ENCODE peak calls at places on chromosomes 12 and 14, in four cellular contexts. M is left ventricle myocardium inferior, K is activated T-helper 1 cell treated with Interleukin-2 at 50 U/mL for 16 hours, D is left cardiac atrium. S is an unnamed sample.

GRCh38 chr12:57240069-57240921 is 10.7 kb downstream of the STAC3 start:
- DNase-seq in M (peak), K (peak), D (peak), S (peak)

GRCh38 chr12:77578471-77579262 is 252.0 kb upstream of the NAV3 start:
- DNase-seq in M (no peak), K (no peak), D (no peak), S (no peak)

GRCh38 chr12:65631621-65632111 is 192.6 kb upstream of the HMGA2 start:
- DNase-seq in M (no peak), K (no peak), D (peak), S (no peak)

GRCh38 chr12:78938341-78939084 is 73.9 kb downstream of the SYT1 start:
- DNase-seq in M (no peak), K (no peak), D (no peak), S (no peak)

GRCh38 chr12:71214511-71215285 is 56.9 kb upstream of the TSPAN8 start:
- DNase-seq in M (no peak), K (no peak), D (no peak), S (no peak)

GRCh38 chr12:99454539-99455172 is 192.9 kb upstream of the GARIN6 start:
- DNase-seq in M (no peak), K (no peak), D (no peak), S (no peak)

GRCh38 chr12:123829561-123829960 is 67.5 kb downstream of the DNAH10 start:
- DNase-seq in M (no peak), K (no peak), D (no peak), S (no peak)

GRCh38 chr14:89365071-89365801 is 51.8 kb downstream of the FOXN3 start:
- DNase-seq in M (no peak), K (peak), D (no peak), S (no peak)

GRCh38 chr12:107557589-107558100 is 128.0 kb upstream of the PWP1 start:
- DNase-seq in M (no peak), K (no peak), D (no peak), S (no peak)

GRCh38 chr12:124679533-124680371 is 112.3 kb upstream of the NCOR2 start:
- DNase-seq in M (peak), K (no peak), D (peak), S (peak)

GRCh38 chr12:22533155-22533554 is 11.2 kb downstream of the C2CD5 start:
- DNase-seq in M (no peak), K (no peak), D (no peak), S (no peak)

GRCh38 chr14:36176524-36176923 is at the start of gene PTCSC3:
- DNase-seq in M (no peak), K (no peak), D (no peak), S (no peak)

GRCh38 chr12:121748571-121749265 is 36.2 kb downstream of the TMEM120B start:
- DNase-seq in M (no peak), K (no peak), D (peak), S (peak)

GRCh38 chr14:103257211-103257962 is 76.7 kb upstream of the EIF5 start:
- DNase-seq in M (no peak), K (no peak), D (no peak), S (no peak)

GRCh38 chr14:104299993-104300761 is 161.8 kb downstream of the KIF26A start:
- DNase-seq in M (peak), K (no peak), D (peak), S (peak)

GRCh38 chr12:64560395-64561301 is 49.6 kb upstream of the RASSF3 start:
- DNase-seq in M (no peak), K (no peak), D (no peak), S (no peak)

GRCh38 chr12:25692115-25693035 is 139.3 kb upstream of the LMNTD1 start:
- DNase-seq in M (no peak), K (no peak), D (no peak), S (no peak)

GRCh38 chr12:49883065-49883464 is 20.6 kb downstream of the FAIM2 start:
- DNase-seq in M (no peak), K (no peak), D (no peak), S (no peak)

GRCh38 chr14:69784942-69785341 is 12.1 kb downstream of the SLC10A1 start:
- DNase-seq in M (no peak), K (no peak), D (no peak), S (no peak)

GRCh38 chr14:96126339-96126770 is 78.3 kb upstream of the BDKRB2 start:
- DNase-seq in M (no peak), K (no peak), D (no peak), S (no peak)

GRCh38 chr12:32181498-32182175 is 75.0 kb downstream of the BICD1 start:
- DNase-seq in M (no peak), K (no peak), D (no peak), S (no peak)

GRCh38 chr14:77979666-77980351 is 179.9 kb downstream of the ADCK1 start:
- DNase-seq in M (no peak), K (no peak), D (no peak), S (no peak)

GRCh38 chr12:90423965-90424364 is 531.0 kb downstream of the CCER1 start:
- DNase-seq in M (no peak), K (no peak), D (no peak), S (no peak)

GRCh38 chr12:39505025-39505424 is 62.1 kb upstream of the KIF21A start:
- DNase-seq in M (no peak), K (no peak), D (no peak), S (no peak)

GRCh38 chr12:124687695-124688301 is 120.4 kb upstream of the NCOR2 start:
- DNase-seq in M (peak), K (no peak), D (peak), S (peak)

GRCh38 chr12:7934153-7934552 is 1.8 kb downstream of the SLC2A3 start:
- DNase-seq in M (no peak), K (no peak), D (no peak), S (no peak)

S was measured in left ventricle myocardium superior.